ENCODE peak calls at places on chromosomes 1 and 21, in four cellular contexts. Q is progenitor cell of endocrine pancreas, V is KG1, K is H7. P is an unnamed sample.

GRCh38 chr1:172697463-172698100 is 38.7 kb downstream of the FASLG start:
- DNase-seq in K (no peak), Q (no peak), V (peak), P (no peak)

GRCh38 chr21:25903599-25903998 is 168.8 kb downstream of the GABPA start:
- DNase-seq in V (peak), Q (no peak), K (no peak), P (no peak)

GRCh38 chr1:235946570-235946981 is 79.9 kb upstream of the LYST start:
- DNase-seq in Q (no peak), K (no peak), V (no peak), P (no peak)

GRCh38 chr1:15350551-15351200 is 59.0 kb upstream of the EFHD2 start:
- DNase-seq in V (no peak), K (no peak), Q (no peak), P (no peak)

GRCh38 chr1:82700476-82700875 is 899.7 kb downstream of the ADGRL2 start:
- DNase-seq in K (no peak), V (no peak), Q (no peak), P (no peak)

GRCh38 chr1:47784294-47784650 is 212.9 kb downstream of the TRABD2B start:
- DNase-seq in V (no peak), K (no peak), Q (no peak), P (no peak)

GRCh38 chr1:162023547-162024501 is at the start of gene OLFML2B:
- DNase-seq in Q (peak), K (peak), V (peak), P (peak)

GRCh38 chr1:77370588-77371306 is 88.9 kb downstream of the AK5 start:
- DNase-seq in K (no peak), V (no peak), Q (no peak), P (no peak)

GRCh38 chr1:30052178-30052577 is 671.2 kb downstream of the MATN1 start:
- DNase-seq in K (no peak), Q (no peak), V (no peak), P (no peak)

GRCh38 chr1:59404725-59405124 is 107.8 kb downstream of the FGGY start:
- DNase-seq in K (no peak), Q (no peak), V (no peak), P (no peak)

GRCh38 chr21:15774590-15774989 is 44.8 kb downstream of the USP25 start:
- DNase-seq in Q (no peak), V (no peak), K (no peak), P (no peak)

GRCh38 chr1:42679364-42679983 is 2.7 kb upstream of the YBX1 start:
- DNase-seq in K (no peak), V (no peak), Q (no peak), P (no peak)

GRCh38 chr1:39269791-39270342 is 65.4 kb downstream of the MACF1 start:
- DNase-seq in K (no peak), V (no peak), Q (no peak), P (no peak)

GRCh38 chr21:25425156-25425555 is 182.1 kb downstream of the MRPL39 start:
- DNase-seq in Q (no peak), K (no peak), V (no peak), P (no peak)

GRCh38 chr21:45875416-45875760 is 106.2 kb upstream of the COL6A1 start:
- DNase-seq in K (no peak), Q (no peak), V (no peak), P (no peak)

GRCh38 chr1:107820797-107821196 is 144.2 kb downstream of the VAV3 start:
- DNase-seq in K (no peak), Q (no peak), V (no peak), P (no peak)

GRCh38 chr1:156114919-156115513 is 505 bp downstream of the LMNA start:
- DNase-seq in Q (no peak), V (no peak), K (peak), P (peak)

GRCh38 chr21:32463889-32464300 is 51.4 kb downstream of the EVA1C start:
- DNase-seq in K (no peak), Q (no peak), V (no peak), P (peak)

GRCh38 chr1:3869751-3870301 is 12.6 kb downstream of the DFFB start:
- DNase-seq in Q (no peak), V (no peak), K (peak), P (peak)

GRCh38 chr1:177091036-177091435 is 73.5 kb downstream of the ASTN1 start:
- DNase-seq in Q (no peak), K (no peak), V (no peak), P (no peak)

GRCh38 chr1:156162430-156163037 is 9.1 kb downstream of the SEMA4A start:
- DNase-seq in Q (no peak), K (no peak), V (no peak), P (peak)

GRCh38 chr1:112672009-112672408 is 2.5 kb upstream of the MOV10 start:
- DNase-seq in V (no peak), K (no peak), Q (no peak), P (no peak)

GRCh38 chr1:2534775-2535387 is 4.8 kb upstream of the HES5 start:
- DNase-seq in K (peak), V (no peak), Q (no peak), P (no peak)

GRCh38 chr21:29508311-29508710 is 209.6 kb downstream of the BACH1 start:
- DNase-seq in K (no peak), Q (no peak), V (no peak), P (no peak)

GRCh38 chr1:59016390-59016789 is 232.5 kb upstream of the JUN start:
- DNase-seq in Q (no peak), V (no peak), K (no peak), P (no peak)

GRCh38 chr1:27527857-27528700 is 38.1 kb upstream of the WASF2 start:
- DNase-seq in K (peak), Q (peak), V (no peak), P (peak)

GRCh38 chr1:216498277-216498676 is 75.0 kb upstream of the USH2A start:
- DNase-seq in V (no peak), K (no peak), Q (no peak), P (no peak)

P was measured in cardiac muscle cell.